ENCODE peak calls at places on chromosomes 11 and 22, in eight cellular contexts. I is body of pancreas, K is esophagus squamous epithelium, H is prostate gland, C is transverse colon, T is testis, J is right lobe of liver, B is stomach. G is an unnamed sample. For H3K36me3, the result is how much of the 10 kb centered on the place peaks cover.

GRCh38 chr11:8717876-8718753 is 35.5 kb downstream of the RPL27A start:
- DNase-seq in I (peak), K (no peak), H (peak), C (peak), T (peak), J (peak), B (peak), G (peak)

GRCh38 chr11:115701284-115701875 is 197.2 kb upstream of the CADM1 start:
- DNase-seq in I (no peak), K (no peak), H (no peak), C (no peak), T (no peak), J (no peak), B (no peak), G (no peak)

GRCh38 chr11:48012051-48012391 is 31.7 kb downstream of the PTPRJ start:
- DNase-seq in I (no peak), K (no peak), H (no peak), C (no peak), T (no peak), J (no peak), B (no peak), G (no peak)

GRCh38 chr22:34645375-34645774 is 420.6 kb upstream of the ISX start:
- DNase-seq in I (no peak), K (no peak), H (no peak), C (no peak), T (no peak), J (no peak), B (no peak), G (no peak)

GRCh38 chr11:96199563-96200025 is 143.4 kb downstream of the MAML2 start:
- DNase-seq in I (no peak), K (no peak), H (no peak), C (no peak), T (no peak), J (no peak), B (no peak), G (no peak)

GRCh38 chr11:68044145-68044813 is 5.5 kb downstream of the TCIRG1 start:
- DNase-seq in I (peak), K (no peak), H (no peak), C (no peak), T (no peak), J (no peak), B (no peak), G (no peak)

GRCh38 chr11:62433553-62434301 is 14.9 kb downstream of the SCGB1A1 start:
- DNase-seq in I (peak), K (no peak), H (peak), C (peak), T (peak), J (no peak), B (no peak), G (no peak)

GRCh38 chr11:112024178-112024777 is 930 bp upstream of the DLAT start:
- DNase-seq in I (no peak), K (no peak), H (no peak), C (no peak), T (no peak), J (no peak), B (no peak), G (no peak)

GRCh38 chr11:95426823-95427462 is 195.9 kb upstream of the SESN3 start:
- DNase-seq in I (no peak), K (no peak), H (no peak), C (no peak), T (no peak), J (no peak), B (no peak), G (no peak)

GRCh38 chr11:12103411-12104225 is 6.8 kb upstream of the MICAL2 start:
- DNase-seq in I (peak), K (no peak), H (no peak), C (no peak), T (peak), J (peak), B (peak), G (peak)

GRCh38 chr22:24728790-24729637 is 45.5 kb downstream of the PIWIL3 start:
- DNase-seq in I (peak), K (no peak), H (no peak), C (no peak), T (peak), J (no peak), B (no peak), G (peak)

GRCh38 chr11:111299111-111300026 is 1.0 kb downstream of the POU2AF3 start:
- DNase-seq in I (peak), K (no peak), H (peak), C (peak), T (peak), J (peak), B (peak), G (peak)

GRCh38 chr11:25211635-25212251 is 714.9 kb downstream of the LUZP2 start:
- DNase-seq in I (no peak), K (no peak), H (no peak), C (no peak), T (no peak), J (no peak), B (no peak), G (no peak)

GRCh38 chr11:108805030-108805429 is 140.2 kb downstream of the DDX10 start:
- DNase-seq in I (no peak), K (no peak), H (no peak), C (no peak), T (no peak), J (no peak), B (no peak), G (no peak)

GRCh38 chr11:66297610-66298009 is 5.9 kb downstream of the TMEM151A start:
- DNase-seq in I (no peak), K (no peak), H (no peak), C (no peak), T (no peak), J (no peak), B (no peak), G (no peak)

GRCh38 chr11:66325140-66325754 is 8.4 kb upstream of the CD248 start:
- DNase-seq in I (no peak), K (no peak), H (no peak), C (no peak), T (no peak), J (no peak), B (no peak), G (no peak)

GRCh38 chr11:116334596-116334995 is 438.2 kb downstream of the BUD13 start:
- DNase-seq in I (no peak), K (no peak), H (no peak), C (no peak), T (no peak), J (no peak), B (no peak), G (no peak)

GRCh38 chr11:112292188-112292587 is 31.5 kb upstream of the PLET1 start:
- DNase-seq in I (no peak), K (no peak), H (no peak), C (no peak), T (no peak), J (no peak), B (no peak), G (no peak)

GRCh38 chr11:113314065-113314388 is 356 bp upstream of the TTC12 start:
- DNase-seq in I (no peak), K (no peak), H (no peak), C (no peak), T (no peak), J (no peak), B (no peak), G (no peak)

GRCh38 chr11:3888876-3889275 is 33.4 kb downstream of the STIM1 start:
- DNase-seq in I (no peak), K (no peak), H (no peak), C (no peak), T (no peak), J (no peak), B (no peak), G (no peak)

GRCh38 chr11:74956387-74956786 is 7.3 kb downstream of the SPCS2 start:
- DNase-seq in I (no peak), K (no peak), H (no peak), C (no peak), T (no peak), J (no peak), B (no peak), G (no peak)

GRCh38 chr11:34052608-34053160 is 1.2 kb downstream of the CAPRIN1 start:
- DNase-seq in I (peak), K (peak), H (peak), C (peak), T (peak), J (peak), B (peak), G (no peak)

GRCh38 chr11:8689726-8690255 is 7.2 kb downstream of the RPL27A start:
- DNase-seq in I (no peak), K (no peak), H (no peak), C (no peak), T (no peak), J (no peak), B (no peak), G (no peak)

GRCh38 chr11:114135737-114136151 is 76.2 kb downstream of the ZBTB16 start:
- DNase-seq in I (no peak), K (no peak), H (no peak), C (no peak), T (no peak), J (no peak), B (no peak), G (no peak)

GRCh38 chr11:66068154-66068821 is 1.8 kb upstream of the PACS1 start:
- DNase-seq in I (peak), K (no peak), H (peak), C (peak), T (peak), J (peak), B (peak), G (peak)

GRCh38 chr11:103024086-103024485 is 67.9 kb downstream of the DCUN1D5 start:
- DNase-seq in I (no peak), K (no peak), H (no peak), C (no peak), T (no peak), J (no peak), B (no peak), G (no peak)

GRCh38 chr11:72259490-72259889 is 15.5 kb upstream of the PHOX2A start:
- DNase-seq in I (no peak), K (no peak), H (no peak), C (no peak), T (no peak), J (no peak), B (no peak), G (no peak)

GRCh38 chr11:60343094-60343704 is 16.1 kb downstream of the MS4A6E start:
- DNase-seq in I (no peak), K (no peak), H (no peak), C (no peak), T (peak), J (no peak), B (no peak), G (no peak)

GRCh38 chr22:22903355-22903777 is 15.8 kb downstream of the IGLL5 start:
- DNase-seq in I (no peak), K (no peak), H (no peak), C (no peak), T (no peak), J (no peak), B (no peak), G (no peak)

GRCh38 chr11:94968334-94968958 is 4.9 kb downstream of the CWC15 start:
- DNase-seq in I (no peak), K (no peak), H (no peak), C (no peak), T (no peak), J (no peak), B (no peak), G (no peak)

GRCh38 chr11:105164226-105164625 is 24.7 kb upstream of the CARD18 start:
- DNase-seq in I (no peak), K (no peak), H (no peak), C (no peak), T (no peak), J (no peak), B (no peak), G (no peak)

GRCh38 chr11:111555255-111555654 is 14.7 kb downstream of the LAYN start:
- DNase-seq in I (no peak), K (no peak), H (no peak), C (no peak), T (no peak), J (no peak), B (no peak), G (no peak)

GRCh38 chr22:20246368-20247009 is 21.6 kb downstream of the RTN4R start:
- DNase-seq in I (no peak), K (no peak), H (no peak), C (no peak), T (no peak), J (peak), B (no peak), G (no peak)

GRCh38 chr11:64245797-64246623 is 733 bp downstream of the PPP1R14B start:
- DNase-seq in I (peak), K (no peak), H (no peak), C (peak), T (peak), J (peak), B (peak), G (no peak)

GRCh38 chr11:96211433-96211832 is 131.6 kb downstream of the MAML2 start:
- DNase-seq in I (no peak), K (no peak), H (no peak), C (no peak), T (no peak), J (no peak), B (no peak), G (no peak)

GRCh38 chr11:13384837-13385417 is 78.1 kb downstream of the BTBD10 start:
- DNase-seq in I (peak), K (no peak), H (no peak), C (peak), T (peak), J (no peak), B (no peak), G (no peak)

GRCh38 chr11:111429066-111429506 is 50.0 kb upstream of the POU2AF1 start:
- DNase-seq in I (peak), K (no peak), H (no peak), C (peak), T (peak), J (peak), B (peak), G (no peak)

GRCh38 chr11:59138643-59139042 is 4.0 kb upstream of the FAM111A start:
- DNase-seq in I (no peak), K (no peak), H (no peak), C (no peak), T (no peak), J (no peak), B (no peak), G (no peak)

GRCh38 chr11:71446942-71447688 is 1.1 kb downstream of the DHCR7 start:
- DNase-seq in I (peak), K (no peak), H (peak), C (peak), T (no peak), J (peak), B (no peak), G (peak)

GRCh38 chr11:35373284-35373933 is 45.9 kb downstream of the SLC1A2 start:
- DNase-seq in I (peak), K (no peak), H (no peak), C (peak), T (no peak), J (no peak), B (peak), G (no peak)

DNA sequence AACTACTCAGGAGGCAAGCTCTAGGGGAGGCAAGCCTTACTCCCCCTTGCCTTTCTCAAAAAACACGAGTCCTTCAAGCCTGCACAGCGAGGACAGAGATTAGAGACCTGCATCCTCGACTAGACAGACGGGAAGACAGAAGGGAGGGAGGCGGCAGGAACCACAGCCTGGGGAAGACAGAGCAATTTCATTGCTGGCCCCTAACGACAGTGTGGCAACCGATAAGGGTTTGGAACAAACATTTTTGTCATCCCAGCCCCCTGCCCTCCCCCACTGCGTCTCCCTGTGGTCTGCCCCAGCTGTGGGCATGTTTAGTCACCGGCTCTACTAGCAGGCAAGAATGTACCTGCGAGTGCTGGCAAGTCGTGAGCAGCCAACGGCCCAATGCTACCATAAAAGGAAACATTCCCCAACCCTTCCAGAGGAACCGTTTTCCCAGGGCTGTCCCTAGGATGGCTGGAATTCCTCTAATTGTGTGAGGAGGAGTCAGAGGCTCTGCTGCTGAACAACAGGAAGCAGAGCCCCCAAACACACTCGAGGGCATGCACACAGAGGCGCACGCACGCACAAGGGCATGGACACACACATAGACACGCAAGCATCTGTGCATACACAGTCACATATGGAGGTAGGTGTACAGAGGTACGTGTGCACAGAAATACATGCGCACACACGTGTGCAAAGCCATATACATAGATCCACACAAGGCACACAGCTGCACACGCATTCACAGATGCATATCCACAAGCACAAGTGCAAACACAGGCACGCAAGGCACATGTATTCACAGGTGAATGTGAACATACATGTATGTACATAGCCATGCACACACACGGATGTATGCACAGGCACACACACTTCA is 58.3 kb downstream of the MYH9 start:
- DNase-seq in I (peak), K (no peak), H (peak), C (peak), T (no peak), J (peak), B (peak), G (peak)
- TF ChIP-seq POLR2A in I (no peak), K (no peak), H (peak), C (peak), T (no peak), J (no peak), B (no peak), G (peak)

DNA sequence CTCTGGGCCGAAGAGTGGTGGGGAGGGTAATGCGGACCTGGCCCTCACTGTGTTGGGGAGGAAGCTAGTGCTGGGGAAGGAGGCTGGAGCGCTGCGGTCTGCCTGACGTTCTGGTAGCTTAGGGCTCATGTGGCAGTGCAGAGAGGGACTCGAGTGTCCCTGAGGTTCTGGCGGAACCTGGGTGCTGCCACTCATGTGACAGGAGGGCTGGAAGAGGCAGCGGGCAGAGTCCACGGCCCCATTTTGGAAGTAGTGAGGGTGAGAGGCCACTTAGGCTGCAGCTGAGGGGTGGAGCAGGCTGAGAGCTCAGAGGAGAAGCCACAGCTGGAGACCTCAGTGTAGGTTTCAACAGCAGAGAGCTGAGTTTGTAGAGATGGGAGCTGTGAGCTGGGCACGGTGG is 16.2 kb upstream of the TRMU start:
- DNase-seq in I (no peak), K (no peak), H (no peak), C (no peak), T (no peak), J (no peak), B (no peak), G (no peak)
- H3K36me3 ChIP-seq in I (under half), K (under half), H (under half), C (under half), T (under half), J (under half), B (under half), G (under half)

GRCh38 chr22:28772633-28773460 is at the start of gene CCDC117:
- DNase-seq in I (peak), K (peak), H (peak), C (peak), T (peak), J (peak), B (peak), G (peak)
- TF ChIP-seq POLR2A in I (peak), K (peak), H (peak), C (peak), T (peak), J (peak), B (no peak), G (peak)

GRCh38 chr22:38353142-38353629 is 36.0 kb upstream of the CSNK1E start:
- DNase-seq in I (peak), K (no peak), H (peak), C (peak), T (peak), J (peak), B (peak), G (peak)
- H3K36me3 ChIP-seq in I (under half), K (under half), H (under half), C (under half), T (under half), J (under half), B (under half), G (under half)

DNA sequence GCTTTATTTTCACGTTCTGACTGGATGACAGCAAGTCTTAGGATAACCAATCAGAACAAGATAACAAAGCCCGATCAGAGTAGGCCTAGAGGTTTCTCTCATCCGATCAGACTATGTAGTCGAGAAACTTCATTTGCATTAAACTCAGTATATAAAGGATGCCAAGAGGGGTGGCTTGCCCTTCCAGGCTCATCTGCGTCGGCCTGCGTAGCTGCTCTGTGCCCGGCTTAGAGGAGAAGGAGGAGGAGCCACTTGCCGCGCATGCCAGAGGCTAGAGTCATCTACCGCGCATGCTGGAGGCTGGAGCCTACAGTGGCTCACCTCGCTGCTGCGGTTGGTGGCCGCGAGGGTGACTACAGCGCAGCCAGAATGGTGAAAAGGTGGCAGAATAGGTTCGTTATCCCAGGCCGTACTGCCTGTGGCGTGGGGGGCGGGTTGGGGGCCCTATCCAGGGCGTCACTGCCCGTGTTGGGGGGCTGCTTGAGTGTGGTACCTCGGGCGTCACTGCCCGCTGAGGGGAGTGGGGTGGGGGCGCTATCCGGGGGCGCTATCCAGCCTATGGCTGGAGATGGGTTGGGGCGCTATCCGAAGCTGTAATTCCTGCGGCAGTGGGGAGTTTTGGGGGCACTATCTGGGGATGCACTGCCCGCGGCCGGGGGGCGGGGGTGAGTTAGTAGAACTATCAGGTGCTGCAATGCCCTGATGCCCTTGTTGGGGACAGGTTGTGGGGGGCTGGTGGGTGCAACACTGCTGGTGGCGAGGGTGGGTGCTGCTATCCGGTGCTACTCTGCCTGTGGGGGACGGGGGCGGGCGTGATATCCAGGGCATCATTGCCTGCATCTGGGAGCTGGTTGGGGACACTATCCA is at the start of gene RFPL2:
- DNase-seq in I (peak), K (no peak), H (no peak), C (peak), T (peak), J (no peak), B (no peak), G (no peak)
- TF ChIP-seq POLR2A in I (no peak), K (no peak), H (no peak), C (no peak), T (no peak), J (no peak), B (no peak), G (no peak)

G was measured in heart left ventricle.